ENCODE peak calls at places on chromosome 1, in nine cellular contexts. One of them, this sample, is unnamed.

GRCh38 chr1:214446772-214447556 is 104.4 kb downstream of the PTPN14 start:
- DNase-seq in A549: peak; percentile 91
- DNase-seq in AG09309: peak; percentile 66
- DNase-seq in A673: peak; percentile 79
- DNase-seq in GM06990: no peak
- DNase-seq in fibroblast of pulmonary artery: peak; percentile 88
- DNase-seq in cardiac fibroblast: peak; percentile 87
- DNase-seq in fibroblast of lung: peak; percentile 84
- DNase-seq in epithelial cell of proximal tubule: peak; percentile 83
- DNase-seq in this sample: no peak

GRCh38 chr1:153612111-153612754 is 704 bp downstream of the S100A16 start:
- DNase-seq in A549: no peak
- DNase-seq in AG09309: no peak
- DNase-seq in A673: no peak
- DNase-seq in GM06990: no peak
- DNase-seq in fibroblast of pulmonary artery: no peak
- DNase-seq in cardiac fibroblast: no peak
- DNase-seq in fibroblast of lung: no peak
- DNase-seq in epithelial cell of proximal tubule: no peak
- DNase-seq in this sample: no peak

GRCh38 chr1:2278591-2279209 is 50.6 kb downstream of the SKI start:
- DNase-seq in A549: no peak
- DNase-seq in AG09309: no peak
- DNase-seq in A673: no peak
- DNase-seq in GM06990: no peak
- DNase-seq in fibroblast of pulmonary artery: no peak
- DNase-seq in cardiac fibroblast: no peak
- DNase-seq in fibroblast of lung: no peak
- DNase-seq in epithelial cell of proximal tubule: no peak
- DNase-seq in this sample: no peak

GRCh38 chr1:41102653-41103052 is 81.1 kb upstream of the SLFNL1 start:
- DNase-seq in A549: no peak
- DNase-seq in AG09309: no peak
- DNase-seq in A673: no peak
- DNase-seq in GM06990: no peak
- DNase-seq in fibroblast of pulmonary artery: no peak
- DNase-seq in cardiac fibroblast: no peak
- DNase-seq in fibroblast of lung: no peak
- DNase-seq in epithelial cell of proximal tubule: no peak
- DNase-seq in this sample: no peak

GRCh38 chr1:42913426-42914091 is 45.1 kb downstream of the SLC2A1 start:
- DNase-seq in A549: peak; percentile 48
- DNase-seq in AG09309: peak; percentile 37
- DNase-seq in A673: peak; percentile 90
- DNase-seq in GM06990: peak; percentile 61
- DNase-seq in fibroblast of pulmonary artery: peak; percentile 93
- DNase-seq in cardiac fibroblast: peak; percentile 91
- DNase-seq in fibroblast of lung: peak; percentile 88
- DNase-seq in epithelial cell of proximal tubule: no peak
- DNase-seq in this sample: peak; percentile 84

GRCh38 chr1:20725189-20726106 is 7.1 kb downstream of the SH2D5 start:
- DNase-seq in A549: no peak
- DNase-seq in AG09309: no peak
- DNase-seq in A673: no peak
- DNase-seq in GM06990: no peak
- DNase-seq in fibroblast of pulmonary artery: peak; percentile 48
- DNase-seq in cardiac fibroblast: peak; percentile 30
- DNase-seq in fibroblast of lung: peak; percentile 68
- DNase-seq in epithelial cell of proximal tubule: no peak
- DNase-seq in this sample: no peak

GRCh38 chr1:177959793-177960515 is 9.9 kb downstream of the SEC16B start:
- DNase-seq in A549: peak; percentile 29
- DNase-seq in AG09309: peak; percentile 4
- DNase-seq in A673: peak; percentile 51
- DNase-seq in GM06990: no peak
- DNase-seq in fibroblast of pulmonary artery: peak; percentile 65
- DNase-seq in cardiac fibroblast: peak; percentile 64
- DNase-seq in fibroblast of lung: peak; percentile 65
- DNase-seq in epithelial cell of proximal tubule: no peak
- DNase-seq in this sample: no peak

GRCh38 chr1:191348328-191348727 is 809.9 kb upstream of the RGS18 start:
- DNase-seq in A549: no peak
- DNase-seq in AG09309: no peak
- DNase-seq in A673: no peak
- DNase-seq in GM06990: no peak
- DNase-seq in fibroblast of pulmonary artery: no peak
- DNase-seq in cardiac fibroblast: no peak
- DNase-seq in fibroblast of lung: no peak
- DNase-seq in epithelial cell of proximal tubule: no peak
- DNase-seq in this sample: no peak

GRCh38 chr1:36971832-36972231 is 62.5 kb downstream of the GRIK3 start:
- DNase-seq in A549: no peak
- DNase-seq in AG09309: no peak
- DNase-seq in A673: no peak
- DNase-seq in GM06990: no peak
- DNase-seq in fibroblast of pulmonary artery: no peak
- DNase-seq in cardiac fibroblast: no peak
- DNase-seq in fibroblast of lung: no peak
- DNase-seq in epithelial cell of proximal tubule: no peak
- DNase-seq in this sample: no peak

GRCh38 chr1:36966242-36966641 is 68.1 kb downstream of the GRIK3 start:
- DNase-seq in A549: no peak
- DNase-seq in AG09309: no peak
- DNase-seq in A673: no peak
- DNase-seq in GM06990: no peak
- DNase-seq in fibroblast of pulmonary artery: peak; percentile 7
- DNase-seq in cardiac fibroblast: peak; percentile 10
- DNase-seq in fibroblast of lung: peak; percentile 2
- DNase-seq in epithelial cell of proximal tubule: no peak
- DNase-seq in this sample: no peak

GRCh38 chr1:36964830-36965229 is 69.5 kb downstream of the GRIK3 start:
- DNase-seq in A549: no peak
- DNase-seq in AG09309: no peak
- DNase-seq in A673: no peak
- DNase-seq in GM06990: no peak
- DNase-seq in fibroblast of pulmonary artery: no peak
- DNase-seq in cardiac fibroblast: no peak
- DNase-seq in fibroblast of lung: no peak
- DNase-seq in epithelial cell of proximal tubule: no peak
- DNase-seq in this sample: no peak

GRCh38 chr1:36965301-36966159 is 68.8 kb downstream of the GRIK3 start:
- DNase-seq in A549: no peak
- DNase-seq in AG09309: no peak
- DNase-seq in A673: no peak
- DNase-seq in GM06990: no peak
- DNase-seq in fibroblast of pulmonary artery: no peak
- DNase-seq in cardiac fibroblast: no peak
- DNase-seq in fibroblast of lung: no peak
- DNase-seq in epithelial cell of proximal tubule: no peak
- DNase-seq in this sample: no peak

DNA sequence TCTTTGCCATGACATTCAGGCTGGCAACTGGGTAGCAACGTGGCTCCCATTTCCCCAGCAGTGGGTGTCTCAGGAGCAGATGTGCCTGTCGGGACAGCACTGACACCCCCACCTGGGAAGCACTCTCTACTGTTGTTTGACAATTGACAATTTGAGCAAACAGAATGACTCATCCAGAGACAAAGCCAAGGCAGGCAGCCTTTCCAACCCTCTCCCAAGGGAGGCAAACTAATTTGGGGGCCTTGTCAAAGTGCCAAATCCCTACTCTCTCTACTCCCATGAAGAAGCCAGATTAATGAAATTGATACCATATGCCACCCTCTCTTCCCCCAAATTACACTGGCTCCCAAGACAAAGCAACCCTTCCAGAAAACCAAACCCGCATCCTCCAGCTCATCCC is 65.6 kb downstream of the GRIK3 start:
- DNase-seq in A549: no peak
- DNase-seq in AG09309: no peak
- DNase-seq in A673: peak; percentile 25
- DNase-seq in GM06990: no peak
- DNase-seq in fibroblast of pulmonary artery: no peak
- DNase-seq in cardiac fibroblast: no peak
- DNase-seq in fibroblast of lung: no peak
- DNase-seq in epithelial cell of proximal tubule: no peak
- DNase-seq in this sample: no peak
- H3K4me3 ChIP-seq in A549: no peak overlapping the region
- H3K4me3 ChIP-seq in AG09309: no peak overlapping the region
- H3K4me3 ChIP-seq in A673: no peak overlapping the region
- H3K4me3 ChIP-seq in GM06990: no peak overlapping the region
- H3K4me3 ChIP-seq in fibroblast of pulmonary artery: no peak overlapping the region
- H3K4me3 ChIP-seq in cardiac fibroblast: no peak overlapping the region
- H3K4me3 ChIP-seq in fibroblast of lung: no peak overlapping the region
- H3K4me3 ChIP-seq in epithelial cell of proximal tubule: no peak overlapping the region
- H3K4me3 ChIP-seq in this sample: no peak overlapping the region

GRCh38 chr1:24150228-24151174 is 7.6 kb upstream of the IL22RA1 start:
- DNase-seq in A549: peak; percentile 76
- DNase-seq in AG09309: peak; percentile 21
- DNase-seq in A673: peak; percentile 83
- DNase-seq in GM06990: peak; percentile 79
- DNase-seq in fibroblast of pulmonary artery: peak; percentile 79
- DNase-seq in cardiac fibroblast: peak; percentile 85
- DNase-seq in fibroblast of lung: peak; percentile 75
- DNase-seq in epithelial cell of proximal tubule: no peak
- DNase-seq in this sample: peak; percentile 73

GRCh38 chr1:24151175-24151533 is 8.2 kb upstream of the IL22RA1 start:
- DNase-seq in A549: no peak
- DNase-seq in AG09309: no peak
- DNase-seq in A673: no peak
- DNase-seq in GM06990: no peak
- DNase-seq in fibroblast of pulmonary artery: no peak
- DNase-seq in cardiac fibroblast: no peak
- DNase-seq in fibroblast of lung: no peak
- DNase-seq in epithelial cell of proximal tubule: no peak
- DNase-seq in this sample: no peak

GRCh38 chr1:24147194-24147593 is 4.3 kb upstream of the IL22RA1 start:
- DNase-seq in A549: no peak
- DNase-seq in AG09309: no peak
- DNase-seq in A673: no peak
- DNase-seq in GM06990: no peak
- DNase-seq in fibroblast of pulmonary artery: no peak
- DNase-seq in cardiac fibroblast: no peak
- DNase-seq in fibroblast of lung: no peak
- DNase-seq in epithelial cell of proximal tubule: no peak
- DNase-seq in this sample: no peak

GRCh38 chr1:24152631-24153494 is 9.9 kb upstream of the IL22RA1 start:
- DNase-seq in A549: no peak
- DNase-seq in AG09309: no peak
- DNase-seq in A673: no peak
- DNase-seq in GM06990: no peak
- DNase-seq in fibroblast of pulmonary artery: no peak
- DNase-seq in cardiac fibroblast: no peak
- DNase-seq in fibroblast of lung: no peak
- DNase-seq in epithelial cell of proximal tubule: no peak
- DNase-seq in this sample: no peak

DNA sequence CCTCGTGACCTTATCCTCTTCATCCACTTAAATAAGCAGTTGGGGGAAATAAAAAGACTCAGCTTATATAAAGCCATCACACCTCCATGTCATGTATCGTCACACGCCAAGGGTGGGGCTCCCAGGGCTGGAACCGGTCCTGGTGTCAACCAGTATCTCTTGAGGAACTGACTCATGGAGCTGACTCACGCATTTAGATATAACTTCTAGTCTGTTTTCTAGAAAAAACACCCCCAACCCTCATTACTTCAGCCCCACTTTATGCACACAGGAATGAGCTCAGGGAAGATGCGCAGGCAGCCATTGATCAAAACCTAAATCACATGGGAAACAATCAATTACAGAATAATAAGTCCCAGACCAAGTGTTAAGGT is 6.9 kb upstream of the IL22RA1 start:
- DNase-seq in A549: peak; percentile 76
- DNase-seq in AG09309: peak; percentile 23
- DNase-seq in A673: peak; percentile 18
- DNase-seq in GM06990: no peak
- DNase-seq in fibroblast of pulmonary artery: peak; percentile 52
- DNase-seq in cardiac fibroblast: peak; percentile 59
- DNase-seq in fibroblast of lung: peak; percentile 47
- DNase-seq in epithelial cell of proximal tubule: no peak
- DNase-seq in this sample: no peak
- H3K4me3 ChIP-seq in A549: peak overlapping the region; percentile 34
- H3K4me3 ChIP-seq in AG09309: no peak overlapping the region
- H3K4me3 ChIP-seq in A673: no peak overlapping the region
- H3K4me3 ChIP-seq in GM06990: no peak overlapping the region
- H3K4me3 ChIP-seq in fibroblast of pulmonary artery: no peak overlapping the region
- H3K4me3 ChIP-seq in cardiac fibroblast: no peak overlapping the region
- H3K4me3 ChIP-seq in fibroblast of lung: no peak overlapping the region
- H3K4me3 ChIP-seq in epithelial cell of proximal tubule: peak overlapping the region; percentile 39
- H3K4me3 ChIP-seq in this sample: no peak overlapping the region

DNA sequence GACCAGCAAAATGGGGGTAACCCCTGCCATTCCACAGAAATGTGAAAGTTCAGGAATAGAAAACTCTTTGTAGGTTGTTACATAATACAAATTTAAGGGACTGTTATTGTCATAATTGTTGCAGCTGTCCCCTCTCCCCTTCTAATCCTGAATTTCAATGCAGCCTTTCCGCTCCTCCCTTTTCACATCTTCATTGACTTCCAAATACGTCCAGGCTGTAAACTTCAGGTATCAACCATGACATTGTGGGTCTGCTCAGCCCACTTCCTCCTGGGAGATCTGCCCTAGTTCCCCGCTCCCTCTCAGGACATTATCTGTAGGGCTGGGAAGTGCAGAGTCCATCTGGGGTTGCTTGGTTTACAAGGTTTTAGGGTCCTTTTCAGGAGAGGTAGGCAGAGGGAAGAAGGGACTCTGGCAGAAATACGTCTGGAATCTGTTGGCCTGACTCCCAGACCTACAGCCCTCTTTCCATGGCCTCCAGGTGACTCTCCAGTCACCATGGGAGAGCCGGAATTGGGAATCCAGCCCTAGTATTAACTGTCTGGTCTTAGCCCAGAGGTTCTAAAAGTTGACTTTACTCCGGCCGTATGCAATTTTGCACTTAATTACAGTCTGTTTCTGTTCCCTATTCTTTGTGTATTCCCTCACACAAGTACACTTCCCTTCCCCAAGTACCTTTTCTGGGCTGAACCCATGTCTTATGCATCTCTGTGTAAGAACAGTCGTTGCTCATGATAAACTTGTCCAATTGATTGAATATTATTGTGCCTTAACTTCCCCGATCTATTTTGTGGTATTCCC is 4.7 kb upstream of the DENND2D start:
- DNase-seq in A549: no peak
- DNase-seq in AG09309: no peak
- DNase-seq in A673: no peak
- DNase-seq in GM06990: peak; percentile 39
- DNase-seq in fibroblast of pulmonary artery: no peak
- DNase-seq in cardiac fibroblast: no peak
- DNase-seq in fibroblast of lung: no peak
- DNase-seq in epithelial cell of proximal tubule: no peak
- DNase-seq in this sample: no peak
- H3K4me3 ChIP-seq in A549: peak overlapping the region; percentile 61
- H3K4me3 ChIP-seq in AG09309: no peak overlapping the region
- H3K4me3 ChIP-seq in A673: no peak overlapping the region
- H3K4me3 ChIP-seq in GM06990: peak overlapping the region; percentile 71
- H3K4me3 ChIP-seq in fibroblast of pulmonary artery: no peak overlapping the region
- H3K4me3 ChIP-seq in cardiac fibroblast: no peak overlapping the region
- H3K4me3 ChIP-seq in fibroblast of lung: no peak overlapping the region
- H3K4me3 ChIP-seq in epithelial cell of proximal tubule: no peak overlapping the region
- H3K4me3 ChIP-seq in this sample: peak overlapping the region; percentile 65

DNA sequence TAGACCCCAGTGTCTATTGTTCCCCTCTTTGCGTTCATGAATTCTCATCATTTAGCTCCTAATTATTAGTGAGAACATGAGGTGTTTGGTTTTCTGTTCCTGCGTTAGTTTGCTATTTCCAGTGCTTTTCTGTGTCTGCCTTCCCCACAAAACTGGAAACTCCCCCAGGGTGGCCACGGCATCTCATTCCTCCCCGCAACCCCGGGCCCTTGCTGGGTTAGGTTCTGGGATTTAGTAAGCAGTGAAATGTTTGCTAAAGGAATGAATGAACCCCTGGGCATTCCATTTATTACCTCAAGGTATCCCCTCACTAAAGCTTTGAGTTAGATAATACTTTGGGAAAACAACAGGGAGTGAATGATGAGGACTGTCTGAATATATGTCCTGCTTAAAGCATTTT is 142.9 kb downstream of the GLUL start:
- DNase-seq in A549: no peak
- DNase-seq in AG09309: no peak
- DNase-seq in A673: no peak
- DNase-seq in GM06990: peak; percentile 45
- DNase-seq in fibroblast of pulmonary artery: no peak
- DNase-seq in cardiac fibroblast: no peak
- DNase-seq in fibroblast of lung: no peak
- DNase-seq in epithelial cell of proximal tubule: no peak
- DNase-seq in this sample: no peak
- H3K4me3 ChIP-seq in A549: no peak overlapping the region
- H3K4me3 ChIP-seq in AG09309: no peak overlapping the region
- H3K4me3 ChIP-seq in A673: no peak overlapping the region
- H3K4me3 ChIP-seq in GM06990: no peak overlapping the region
- H3K4me3 ChIP-seq in fibroblast of pulmonary artery: no peak overlapping the region
- H3K4me3 ChIP-seq in cardiac fibroblast: no peak overlapping the region
- H3K4me3 ChIP-seq in fibroblast of lung: no peak overlapping the region
- H3K4me3 ChIP-seq in epithelial cell of proximal tubule: no peak overlapping the region
- H3K4me3 ChIP-seq in this sample: no peak overlapping the region

This sample was measured in CD4-positive, alpha-beta memory T cell.